ENCODE peak calls at places on chromosomes 5 and 9, in ten cellular contexts. X is tibial nerve, T is A549, P is suprapubic skin, V is H1, B is stomach, H is upper lobe of left lung, A is ovary, W is GM12878, Z is HepG2. L is an unnamed sample.
A peak's percentile ranks its signal among the peaks of the same experiment; 100 is the strongest.

GRCh38 chr5:141766152-141766551 is 84.1 kb upstream of the ARAP3 start:
- DNase-seq in X (no peak), T (no peak), P (no peak), V (no peak), B (no peak), H (no peak), A (no peak), W (no peak), Z (no peak), L (no peak)

GRCh38 chr5:56588636-56589485 is 226.5 kb upstream of the MAP3K1 start:
- DNase-seq in X (peak; percentile 64), T (no peak), P (peak; percentile 85), V (no peak), B (peak; percentile 32), H (peak; percentile 68), A (no peak), W (peak; percentile 78), Z (no peak), L (peak; percentile 78)

GRCh38 chr5:78345485-78345884 is 14.9 kb upstream of the SCAMP1 start:
- DNase-seq in X (no peak), T (no peak), P (no peak), V (no peak), B (no peak), H (no peak), A (no peak), W (no peak), Z (no peak), L (no peak)

GRCh38 chr9:28735943-28736342 is 1162.7 kb upstream of the C9orf72 start:
- DNase-seq in X (no peak), T (no peak), P (no peak), V (no peak), B (no peak), H (no peak), A (no peak), W (no peak), Z (no peak), L (no peak)

GRCh38 chr9:111909444-111909843 is 12.8 kb downstream of the UGCG start:
- DNase-seq in X (no peak), T (no peak), P (no peak), V (no peak), B (no peak), H (peak; percentile 53), A (no peak), W (no peak), Z (no peak), L (no peak)

GRCh38 chr9:109811876-109812275 is 31.9 kb downstream of the PALM2AKAP2 start:
- DNase-seq in X (no peak), T (no peak), P (no peak), V (no peak), B (no peak), H (no peak), A (no peak), W (no peak), Z (no peak), L (no peak)

GRCh38 chr9:136599811-136600660 is 54.2 kb upstream of the NOTCH1 start:
- DNase-seq in X (no peak), T (no peak), P (no peak), V (no peak), B (no peak), H (no peak), A (no peak), W (no peak), Z (no peak), L (no peak)

GRCh38 chr5:112968411-112969106 is 8.0 kb upstream of the DCP2 start:
- DNase-seq in X (no peak), T (no peak), P (no peak), V (no peak), B (no peak), H (no peak), A (no peak), W (no peak), Z (peak; percentile 93), L (no peak)

GRCh38 chr9:124805186-124805585 is 28.3 kb downstream of the OLFML2A start:
- DNase-seq in X (no peak), T (no peak), P (no peak), V (no peak), B (no peak), H (no peak), A (no peak), W (no peak), Z (no peak), L (no peak)

GRCh38 chr5:71955718-71956117 is 151.6 kb upstream of the MAP1B start:
- DNase-seq in X (no peak), T (no peak), P (no peak), V (no peak), B (no peak), H (no peak), A (no peak), W (no peak), Z (no peak), L (no peak)

GRCh38 chr9:98488578-98489312 is 220.0 kb downstream of the GABBR2 start:
- DNase-seq in X (no peak), T (peak; percentile 26), P (no peak), V (peak; percentile 21), B (no peak), H (peak; percentile 62), A (no peak), W (no peak), Z (no peak), L (no peak)

GRCh38 chr5:107516452-107517184 is 154.1 kb downstream of the EFNA5 start:
- DNase-seq in X (no peak), T (no peak), P (no peak), V (no peak), B (no peak), H (no peak), A (no peak), W (no peak), Z (no peak), L (no peak)

GRCh38 chr5:111699976-111700375 is 57.0 kb downstream of the NREP start:
- DNase-seq in X (no peak), T (no peak), P (no peak), V (no peak), B (peak; percentile 56), H (no peak), A (no peak), W (no peak), Z (peak; percentile 39), L (peak; percentile 52)

GRCh38 chr5:173716058-173716682 is 99.7 kb upstream of the BOD1 start:
- DNase-seq in X (no peak), T (no peak), P (no peak), V (no peak), B (no peak), H (no peak), A (no peak), W (no peak), Z (no peak), L (no peak)

GRCh38 chr5:132369471-132370240 is at the start of gene SLC22A5:
- DNase-seq in X (peak; percentile 46), T (peak; percentile 62), P (no peak), V (peak; percentile 41), B (peak; percentile 88), H (peak; percentile 81), A (peak; percentile 75), W (no peak), Z (peak; percentile 62), L (peak; percentile 88)

GRCh38 chr5:143118222-143118621 is 285.3 kb downstream of the NR3C1 start:
- DNase-seq in X (no peak), T (no peak), P (no peak), V (no peak), B (no peak), H (peak; percentile 50), A (no peak), W (no peak), Z (no peak), L (no peak)

GRCh38 chr5:73591698-73592501 is 26.4 kb downstream of the UTP15 start:
- DNase-seq in X (no peak), T (no peak), P (no peak), V (no peak), B (no peak), H (no peak), A (no peak), W (no peak), Z (no peak), L (no peak)

GRCh38 chr5:122426301-122426700 is 114.3 kb downstream of the SNCAIP start:
- DNase-seq in X (no peak), T (no peak), P (no peak), V (no peak), B (no peak), H (no peak), A (no peak), W (no peak), Z (no peak), L (no peak)
- TF ChIP-seq EP300 in X (no peak), T (no peak), P (no peak), V (no peak), B (no peak), H (no peak), A (no peak), W (no peak), Z (no peak), L (no peak)

GRCh38 chr5:103602465-103602864 is 39.9 kb upstream of the NUDT12 start:
- DNase-seq in X (no peak), T (no peak), P (no peak), V (no peak), B (no peak), H (no peak), A (no peak), W (no peak), Z (no peak), L (no peak)
- TF ChIP-seq EP300 in X (no peak), T (no peak), P (no peak), V (no peak), B (no peak), H (no peak), A (no peak), W (no peak), Z (no peak), L (no peak)

DNA sequence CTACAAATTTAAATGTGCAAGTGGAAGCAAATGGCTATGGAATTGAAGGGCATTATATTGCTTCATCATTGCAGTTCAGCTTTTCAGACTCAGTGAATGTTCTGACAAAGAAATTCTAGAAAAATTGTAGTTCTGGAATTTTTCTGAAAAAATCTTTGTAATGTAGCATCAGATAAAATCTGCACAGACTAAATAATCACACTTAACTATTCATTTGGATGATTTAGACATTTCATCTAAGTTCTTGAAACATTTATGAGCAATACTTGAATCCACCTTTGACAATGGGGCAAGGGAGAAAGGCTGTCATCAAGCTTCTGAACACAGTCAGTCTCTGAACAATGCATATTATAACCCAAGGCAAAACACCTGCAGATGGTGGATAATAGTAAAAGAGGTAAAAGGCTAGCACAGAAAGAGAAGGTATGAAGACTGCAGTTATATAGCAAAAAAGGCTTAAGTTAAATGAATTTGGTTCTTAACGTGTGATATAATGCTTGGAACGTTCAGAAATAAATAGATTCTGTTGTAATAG is 1352.0 kb upstream of the NUDT12 start:
- DNase-seq in X (no peak), T (no peak), P (no peak), V (no peak), B (no peak), H (no peak), A (no peak), W (no peak), Z (no peak), L (no peak)
- TF ChIP-seq EP300 in X (no peak), T (no peak), P (no peak), V (no peak), B (no peak), H (no peak), A (no peak), W (no peak), Z (no peak), L (no peak)

GRCh38 chr5:67770431-67771025 is 445.0 kb upstream of the PIK3R1 start:
- DNase-seq in X (no peak), T (no peak), P (no peak), V (no peak), B (no peak), H (no peak), A (no peak), W (peak; percentile 5), Z (peak; percentile 98), L (peak; percentile 20)
- TF ChIP-seq EP300 in X (no peak), T (no peak), P (no peak), V (no peak), B (no peak), H (no peak), A (no peak), W (no peak), Z (peak; percentile 98), L (no peak)